ENCODE peak calls at places on chromosomes 16 and 17, in four cellular contexts. One of them, this sample, is unnamed.
A peak's percentile ranks its signal among the peaks of the same experiment; 100 is the strongest.

GRCh38 chr17:82866521-82867214 is 26.8 kb upstream of the ZNF750 start:
- DNase-seq in K562: no peak
- DNase-seq in HCT116: no peak
- DNase-seq in HepG2: no peak
- DNase-seq in this sample: no peak

GRCh38 chr16:25040543-25040942 is 25.4 kb upstream of the ARHGAP17 start:
- DNase-seq in K562: no peak
- DNase-seq in HCT116: no peak
- DNase-seq in HepG2: no peak
- DNase-seq in this sample: no peak

GRCh38 chr16:48153689-48154265 is 2.0 kb downstream of the ABCC12 start:
- DNase-seq in K562: no peak
- DNase-seq in HCT116: no peak
- DNase-seq in HepG2: no peak
- DNase-seq in this sample: no peak

GRCh38 chr16:22126037-22126558 is 33.8 kb downstream of the VWA3A start:
- DNase-seq in K562: no peak
- DNase-seq in HCT116: no peak
- DNase-seq in HepG2: no peak
- DNase-seq in this sample: no peak

GRCh38 chr16:59192551-59193199 is 458.6 kb upstream of the GOT2 start:
- DNase-seq in K562: no peak
- DNase-seq in HCT116: no peak
- DNase-seq in HepG2: peak; percentile 42
- DNase-seq in this sample: no peak

GRCh38 chr17:45900136-45900535 is 5.8 kb downstream of the MAPT start:
- DNase-seq in K562: no peak
- DNase-seq in HCT116: no peak
- DNase-seq in HepG2: no peak
- DNase-seq in this sample: no peak

GRCh38 chr17:4950075-4950756 is 703 bp upstream of the ENO3 start:
- DNase-seq in K562: peak; percentile 82
- DNase-seq in HCT116: no peak
- DNase-seq in HepG2: peak; percentile 56
- DNase-seq in this sample: no peak

GRCh38 chr17:74659898-74660297 is 36.4 kb upstream of the CD300E start:
- DNase-seq in K562: no peak
- DNase-seq in HCT116: no peak
- DNase-seq in HepG2: no peak
- DNase-seq in this sample: no peak

GRCh38 chr17:44804301-44805061 is 25.6 kb downstream of the GJC1 start:
- DNase-seq in K562: no peak
- DNase-seq in HCT116: no peak
- DNase-seq in HepG2: no peak
- DNase-seq in this sample: no peak

GRCh38 chr16:85017151-85017550 is 5.8 kb upstream of the ZDHHC7 start:
- DNase-seq in K562: no peak
- DNase-seq in HCT116: no peak
- DNase-seq in HepG2: no peak
- DNase-seq in this sample: no peak

GRCh38 chr16:19084139-19084538 is 16.7 kb downstream of the COQ7 start:
- DNase-seq in K562: no peak
- DNase-seq in HCT116: no peak
- DNase-seq in HepG2: no peak
- DNase-seq in this sample: no peak

GRCh38 chr16:89210904-89211515 is 6.5 kb upstream of the ZNF778 start:
- DNase-seq in K562: no peak
- DNase-seq in HCT116: no peak
- DNase-seq in HepG2: no peak
- DNase-seq in this sample: no peak

GRCh38 chr17:5419959-5420653 is at the start of gene RPAIN:
- DNase-seq in K562: peak; percentile 68
- DNase-seq in HCT116: peak; percentile 81
- DNase-seq in HepG2: peak; percentile 85
- DNase-seq in this sample: no peak

GRCh38 chr17:17069849-17070248 is 27.6 kb downstream of the MPRIP start:
- DNase-seq in K562: no peak
- DNase-seq in HCT116: no peak
- DNase-seq in HepG2: no peak
- DNase-seq in this sample: no peak

GRCh38 chr17:17063546-17064122 is 21.4 kb downstream of the MPRIP start:
- DNase-seq in K562: no peak
- DNase-seq in HCT116: no peak
- DNase-seq in HepG2: no peak
- DNase-seq in this sample: no peak

GRCh38 chr17:17070931-17071330 is 28.7 kb downstream of the MPRIP start:
- DNase-seq in K562: no peak
- DNase-seq in HCT116: no peak
- DNase-seq in HepG2: no peak
- DNase-seq in this sample: no peak

GRCh38 chr17:17064322-17064721 is 22.1 kb downstream of the MPRIP start:
- DNase-seq in K562: no peak
- DNase-seq in HCT116: no peak
- DNase-seq in HepG2: no peak
- DNase-seq in this sample: no peak

GRCh38 chr17:17067277-17067676 is 25.0 kb downstream of the MPRIP start:
- DNase-seq in K562: no peak
- DNase-seq in HCT116: no peak
- DNase-seq in HepG2: no peak
- DNase-seq in this sample: no peak
- TF ChIP-seq TCF7L2 in K562: no peak
- TF ChIP-seq TCF7L2 in HCT116: no peak
- TF ChIP-seq TCF7L2 in HepG2: no peak
- TF ChIP-seq TCF7L2 in this sample: no peak

DNA sequence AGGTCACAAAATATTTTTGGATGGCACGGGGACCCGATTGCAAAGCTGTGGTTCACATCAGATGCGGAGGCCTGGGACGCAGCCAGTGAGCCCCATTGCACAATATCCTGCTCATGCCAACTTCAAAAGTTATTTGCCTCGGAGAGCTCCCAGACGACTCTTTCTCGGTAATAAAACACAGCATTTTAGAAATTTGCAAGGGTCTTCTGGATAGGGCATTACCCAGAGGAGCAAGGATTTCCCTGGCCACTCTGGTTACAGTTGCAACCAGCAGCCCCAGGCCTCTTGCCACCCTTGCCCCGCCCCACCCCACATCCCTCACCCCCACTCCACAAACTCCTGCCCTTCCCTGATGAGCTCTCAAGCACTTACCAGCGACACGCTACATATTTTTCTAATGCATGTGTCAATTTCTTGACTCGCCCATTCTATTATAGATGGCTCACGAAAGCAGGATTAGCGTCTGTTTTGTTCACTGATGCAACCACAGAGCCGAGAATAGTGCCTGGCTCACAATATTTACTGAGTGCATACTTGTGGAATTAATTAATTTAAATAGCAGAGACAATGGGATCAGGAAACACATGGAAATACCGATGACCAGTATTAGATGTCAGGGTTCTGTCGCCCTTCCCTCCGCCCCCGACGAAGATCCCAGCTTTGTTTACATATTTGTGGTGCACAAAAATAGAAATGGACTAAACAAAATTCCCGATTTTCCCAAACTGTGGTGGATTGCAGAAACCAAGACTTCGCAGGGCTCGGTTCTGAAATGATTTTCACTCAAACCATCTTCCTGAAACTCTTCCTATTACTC is 62.4 kb downstream of the ADCY9 start:
- DNase-seq in K562: no peak
- DNase-seq in HCT116: peak; percentile 12
- DNase-seq in HepG2: no peak
- DNase-seq in this sample: peak; percentile 18
- TF ChIP-seq POLR2AphosphoS5 in K562: no peak
- TF ChIP-seq POLR2AphosphoS5 in HCT116: no peak
- TF ChIP-seq POLR2AphosphoS5 in HepG2: no peak
- TF ChIP-seq POLR2AphosphoS5 in this sample: no peak

GRCh38 chr17:40035162-40035559 is 19.0 kb downstream of the MED24 start:
- DNase-seq in K562: peak; percentile 72
- DNase-seq in HCT116: no peak
- DNase-seq in HepG2: no peak
- DNase-seq in this sample: no peak
- TF ChIP-seq TCF7L2 in K562: no peak
- TF ChIP-seq TCF7L2 in HCT116: no peak
- TF ChIP-seq TCF7L2 in HepG2: no peak
- TF ChIP-seq TCF7L2 in this sample: no peak

GRCh38 chr16:10944249-10945064 is at the start of gene CLEC16A:
- DNase-seq in K562: peak; percentile 90
- DNase-seq in HCT116: peak; percentile 91
- DNase-seq in HepG2: peak; percentile 97
- DNase-seq in this sample: peak; percentile 80
- TF ChIP-seq POLR2AphosphoS5 in K562: peak; percentile 35
- TF ChIP-seq POLR2AphosphoS5 in HCT116: peak; percentile 70
- TF ChIP-seq POLR2AphosphoS5 in HepG2: peak; percentile 90
- TF ChIP-seq POLR2AphosphoS5 in this sample: no peak

This sample was measured in Panc1.